ENCODE peak calls at places on chromosome 16, in ten cellular contexts. One of them, this sample, is unnamed.

GRCh38 chr16:22123759-22124490 is 31.6 kb downstream of the VWA3A start:
- DNase-seq in stimulated activated CD4-positive, alpha-beta T cell treated with anti-CD3 and anti-CD28 coated beads, Interleukin-1b, Interleukin-23, amount 100 ng/mL, for 24 hours: no peak
- DNase-seq in globus pallidus: no peak
- DNase-seq in C1 segment of cervical spinal cord: no peak
- DNase-seq in activated B cell treated with CpG ODN at 0.5 μM for 24 hours: no peak
- DNase-seq in CD8-positive, alpha-beta memory T cell: no peak
- DNase-seq in NCI-H1105 treated with DMSO at 0.1 percent for 48 hours: no peak
- DNase-seq in AG20443: no peak
- DNase-seq in stimulated activated CD8-positive, alpha-beta memory T cell treated with anti-CD3 and anti-CD28 coated beads, Interleukin-15, amount 100 ng/mL, for 24 hours: no peak
- DNase-seq in lower lobe of right lung: no peak
- DNase-seq in this sample: no peak

GRCh38 chr16:48481772-48482171 is 96.6 kb upstream of the SIAH1 start:
- DNase-seq in stimulated activated CD4-positive, alpha-beta T cell treated with anti-CD3 and anti-CD28 coated beads, Interleukin-1b, Interleukin-23, amount 100 ng/mL, for 24 hours: no peak
- DNase-seq in globus pallidus: no peak
- DNase-seq in C1 segment of cervical spinal cord: no peak
- DNase-seq in activated B cell treated with CpG ODN at 0.5 μM for 24 hours: no peak
- DNase-seq in CD8-positive, alpha-beta memory T cell: no peak
- DNase-seq in NCI-H1105 treated with DMSO at 0.1 percent for 48 hours: no peak
- DNase-seq in AG20443: no peak
- DNase-seq in stimulated activated CD8-positive, alpha-beta memory T cell treated with anti-CD3 and anti-CD28 coated beads, Interleukin-15, amount 100 ng/mL, for 24 hours: no peak
- DNase-seq in lower lobe of right lung: no peak
- DNase-seq in this sample: no peak

GRCh38 chr16:56365552-56365951 is 59.8 kb downstream of the AMFR start:
- DNase-seq in stimulated activated CD4-positive, alpha-beta T cell treated with anti-CD3 and anti-CD28 coated beads, Interleukin-1b, Interleukin-23, amount 100 ng/mL, for 24 hours: no peak
- DNase-seq in globus pallidus: no peak
- DNase-seq in C1 segment of cervical spinal cord: no peak
- DNase-seq in activated B cell treated with CpG ODN at 0.5 μM for 24 hours: no peak
- DNase-seq in CD8-positive, alpha-beta memory T cell: no peak
- DNase-seq in NCI-H1105 treated with DMSO at 0.1 percent for 48 hours: no peak
- DNase-seq in AG20443: no peak
- DNase-seq in stimulated activated CD8-positive, alpha-beta memory T cell treated with anti-CD3 and anti-CD28 coated beads, Interleukin-15, amount 100 ng/mL, for 24 hours: no peak
- DNase-seq in lower lobe of right lung: no peak
- DNase-seq in this sample: no peak

GRCh38 chr16:154223-155030 is 2.0 kb downstream of the HBZ start:
- DNase-seq in stimulated activated CD4-positive, alpha-beta T cell treated with anti-CD3 and anti-CD28 coated beads, Interleukin-1b, Interleukin-23, amount 100 ng/mL, for 24 hours: no peak
- DNase-seq in globus pallidus: no peak
- DNase-seq in C1 segment of cervical spinal cord: no peak
- DNase-seq in activated B cell treated with CpG ODN at 0.5 μM for 24 hours: peak; percentile 31
- DNase-seq in CD8-positive, alpha-beta memory T cell: peak; percentile 50
- DNase-seq in NCI-H1105 treated with DMSO at 0.1 percent for 48 hours: peak; percentile 21
- DNase-seq in AG20443: no peak
- DNase-seq in stimulated activated CD8-positive, alpha-beta memory T cell treated with anti-CD3 and anti-CD28 coated beads, Interleukin-15, amount 100 ng/mL, for 24 hours: no peak
- DNase-seq in lower lobe of right lung: no peak
- DNase-seq in this sample: peak; percentile 44

GRCh38 chr16:9845661-9846361 is 336.4 kb downstream of the GRIN2A start:
- DNase-seq in stimulated activated CD4-positive, alpha-beta T cell treated with anti-CD3 and anti-CD28 coated beads, Interleukin-1b, Interleukin-23, amount 100 ng/mL, for 24 hours: no peak
- DNase-seq in globus pallidus: no peak
- DNase-seq in C1 segment of cervical spinal cord: no peak
- DNase-seq in activated B cell treated with CpG ODN at 0.5 μM for 24 hours: no peak
- DNase-seq in CD8-positive, alpha-beta memory T cell: no peak
- DNase-seq in NCI-H1105 treated with DMSO at 0.1 percent for 48 hours: no peak
- DNase-seq in AG20443: peak; percentile 12
- DNase-seq in stimulated activated CD8-positive, alpha-beta memory T cell treated with anti-CD3 and anti-CD28 coated beads, Interleukin-15, amount 100 ng/mL, for 24 hours: no peak
- DNase-seq in lower lobe of right lung: no peak
- DNase-seq in this sample: peak; percentile 59

GRCh38 chr16:1612320-1613111 is at the start of gene CRAMP1:
- DNase-seq in stimulated activated CD4-positive, alpha-beta T cell treated with anti-CD3 and anti-CD28 coated beads, Interleukin-1b, Interleukin-23, amount 100 ng/mL, for 24 hours: no peak
- DNase-seq in globus pallidus: no peak
- DNase-seq in C1 segment of cervical spinal cord: no peak
- DNase-seq in activated B cell treated with CpG ODN at 0.5 μM for 24 hours: no peak
- DNase-seq in CD8-positive, alpha-beta memory T cell: peak; percentile 54
- DNase-seq in NCI-H1105 treated with DMSO at 0.1 percent for 48 hours: no peak
- DNase-seq in AG20443: peak; percentile 32
- DNase-seq in stimulated activated CD8-positive, alpha-beta memory T cell treated with anti-CD3 and anti-CD28 coated beads, Interleukin-15, amount 100 ng/mL, for 24 hours: no peak
- DNase-seq in lower lobe of right lung: no peak
- DNase-seq in this sample: peak; percentile 67

GRCh38 chr16:54937673-54938350 is 7.1 kb downstream of the IRX5 start:
- DNase-seq in stimulated activated CD4-positive, alpha-beta T cell treated with anti-CD3 and anti-CD28 coated beads, Interleukin-1b, Interleukin-23, amount 100 ng/mL, for 24 hours: no peak
- DNase-seq in globus pallidus: no peak
- DNase-seq in C1 segment of cervical spinal cord: no peak
- DNase-seq in activated B cell treated with CpG ODN at 0.5 μM for 24 hours: no peak
- DNase-seq in CD8-positive, alpha-beta memory T cell: no peak
- DNase-seq in NCI-H1105 treated with DMSO at 0.1 percent for 48 hours: no peak
- DNase-seq in AG20443: peak; percentile 39
- DNase-seq in stimulated activated CD8-positive, alpha-beta memory T cell treated with anti-CD3 and anti-CD28 coated beads, Interleukin-15, amount 100 ng/mL, for 24 hours: no peak
- DNase-seq in lower lobe of right lung: no peak
- DNase-seq in this sample: peak; percentile 66

GRCh38 chr16:50697881-50698767 is 4.7 kb downstream of the NOD2 start:
- DNase-seq in stimulated activated CD4-positive, alpha-beta T cell treated with anti-CD3 and anti-CD28 coated beads, Interleukin-1b, Interleukin-23, amount 100 ng/mL, for 24 hours: no peak
- DNase-seq in globus pallidus: peak; percentile 50
- DNase-seq in C1 segment of cervical spinal cord: no peak
- DNase-seq in activated B cell treated with CpG ODN at 0.5 μM for 24 hours: peak; percentile 40
- DNase-seq in CD8-positive, alpha-beta memory T cell: peak; percentile 57
- DNase-seq in NCI-H1105 treated with DMSO at 0.1 percent for 48 hours: no peak
- DNase-seq in AG20443: peak; percentile 57
- DNase-seq in stimulated activated CD8-positive, alpha-beta memory T cell treated with anti-CD3 and anti-CD28 coated beads, Interleukin-15, amount 100 ng/mL, for 24 hours: no peak
- DNase-seq in lower lobe of right lung: no peak
- DNase-seq in this sample: peak; percentile 44

GRCh38 chr16:67101301-67101675 is 8.5 kb upstream of the PHAF1 start:
- DNase-seq in stimulated activated CD4-positive, alpha-beta T cell treated with anti-CD3 and anti-CD28 coated beads, Interleukin-1b, Interleukin-23, amount 100 ng/mL, for 24 hours: no peak
- DNase-seq in globus pallidus: no peak
- DNase-seq in C1 segment of cervical spinal cord: no peak
- DNase-seq in activated B cell treated with CpG ODN at 0.5 μM for 24 hours: no peak
- DNase-seq in CD8-positive, alpha-beta memory T cell: no peak
- DNase-seq in NCI-H1105 treated with DMSO at 0.1 percent for 48 hours: no peak
- DNase-seq in AG20443: peak; percentile 24
- DNase-seq in stimulated activated CD8-positive, alpha-beta memory T cell treated with anti-CD3 and anti-CD28 coated beads, Interleukin-15, amount 100 ng/mL, for 24 hours: no peak
- DNase-seq in lower lobe of right lung: no peak
- DNase-seq in this sample: peak; percentile 68

GRCh38 chr16:85698459-85699223 is 9.9 kb upstream of the GINS2 start:
- DNase-seq in stimulated activated CD4-positive, alpha-beta T cell treated with anti-CD3 and anti-CD28 coated beads, Interleukin-1b, Interleukin-23, amount 100 ng/mL, for 24 hours: no peak
- DNase-seq in globus pallidus: no peak
- DNase-seq in C1 segment of cervical spinal cord: no peak
- DNase-seq in activated B cell treated with CpG ODN at 0.5 μM for 24 hours: no peak
- DNase-seq in CD8-positive, alpha-beta memory T cell: no peak
- DNase-seq in NCI-H1105 treated with DMSO at 0.1 percent for 48 hours: no peak
- DNase-seq in AG20443: no peak
- DNase-seq in stimulated activated CD8-positive, alpha-beta memory T cell treated with anti-CD3 and anti-CD28 coated beads, Interleukin-15, amount 100 ng/mL, for 24 hours: no peak
- DNase-seq in lower lobe of right lung: no peak
- DNase-seq in this sample: no peak

This sample was measured in GM23248.